ENCODE peak calls at places on chromosome 9, in four cellular contexts. W is OCI-LY7, L is psoas muscle, X is progenitor cell of endocrine pancreas. E is an unnamed sample.

GRCh38 chr9:17578911-17579793 is at the start of gene SH3GL2:
- DNase-seq in X (peak; percentile 67), W (no peak), L (peak; percentile 46), E (peak; percentile 58)

GRCh38 chr9:124749811-124750210 is 21.3 kb downstream of the NR6A1 start:
- DNase-seq in X (no peak), L (no peak), W (no peak), E (no peak)

GRCh38 chr9:134734270-134734669 is 92.7 kb downstream of the COL5A1 start:
- DNase-seq in X (no peak), W (no peak), L (peak; percentile 78), E (no peak)

GRCh38 chr9:127049581-127049980 is 72.9 kb downstream of the ANGPTL2 start:
- DNase-seq in X (no peak), L (no peak), W (no peak), E (no peak)

GRCh38 chr9:82882133-82882532 is 180.8 kb downstream of the RASEF start:
- DNase-seq in L (no peak), X (no peak), W (no peak), E (no peak)

GRCh38 chr9:13902286-13902685 is 411.7 kb downstream of the NFIB start:
- DNase-seq in L (no peak), X (no peak), W (no peak), E (no peak)

GRCh38 chr9:16368425-16369087 is 501.9 kb downstream of the BNC2 start:
- DNase-seq in X (no peak), L (no peak), W (no peak), E (no peak)

GRCh38 chr9:130940693-130941576 is 1.9 kb upstream of the FIBCD1 start:
- DNase-seq in X (peak; percentile 89), W (peak; percentile 65), L (peak; percentile 78), E (peak; percentile 77)

GRCh38 chr9:21696411-21696865 is 106.0 kb upstream of the MTAP start:
- DNase-seq in W (peak; percentile 4), L (peak; percentile 43), X (no peak), E (no peak)

GRCh38 chr9:4859035-4859434 is 66.3 kb downstream of the RCL1 start:
- DNase-seq in W (no peak), L (no peak), X (no peak), E (no peak)

GRCh38 chr9:82488702-82489578 is 500.4 kb downstream of the SPATA31D1 start:
- DNase-seq in X (no peak), W (no peak), L (no peak), E (no peak)

GRCh38 chr9:124453586-124454191 is 3.4 kb downstream of the ADGRD2 start:
- DNase-seq in X (no peak), L (no peak), W (no peak), E (no peak)

GRCh38 chr9:16031971-16032370 is 479.1 kb downstream of the CCDC171 start:
- DNase-seq in L (no peak), W (no peak), X (no peak), E (no peak)

GRCh38 chr9:107273634-107274033 is 9.4 kb upstream of the RAD23B start:
- DNase-seq in X (no peak), L (no peak), W (no peak), E (no peak)

GRCh38 chr9:26677965-26678745 is 214.4 kb downstream of the CAAP1 start:
- DNase-seq in X (no peak), L (no peak), W (no peak), E (no peak)

GRCh38 chr9:113155911-113156559 is 5.2 kb downstream of the SLC31A2 start:
- DNase-seq in X (no peak), L (no peak), W (no peak), E (no peak)

GRCh38 chr9:94681508-94681907 is 42.2 kb upstream of the FBP1 start:
- DNase-seq in W (peak; percentile 74), L (peak; percentile 85), X (peak; percentile 46), E (peak; percentile 51)

GRCh38 chr9:106143781-106144180 is 449.4 kb downstream of the TMEM38B start:
- DNase-seq in W (no peak), L (no peak), X (no peak), E (no peak)

GRCh38 chr9:92807031-92807756 is 42.6 kb upstream of the BICD2 start:
- DNase-seq in W (no peak), L (no peak), X (no peak), E (no peak)

GRCh38 chr9:126516936-126517750 is 96.6 kb upstream of the LMX1B start:
- DNase-seq in W (peak; percentile 24), L (peak; percentile 73), X (no peak), E (no peak)

GRCh38 chr9:38338359-38339014 is 54.0 kb upstream of the ALDH1B1 start:
- DNase-seq in L (no peak), W (no peak), X (no peak), E (no peak)
- TF ChIP-seq CTCF in L (no peak), W (no peak), X (no peak), E (no peak)

GRCh38 chr9:36789886-36790285 is 217.2 kb downstream of the MELK start:
- DNase-seq in L (no peak), X (no peak), W (no peak), E (no peak)

GRCh38 chr9:36797471-36798220 is 225.0 kb downstream of the MELK start:
- DNase-seq in X (no peak), L (no peak), W (no peak), E (no peak)

GRCh38 chr9:36791204-36791948 is 218.7 kb downstream of the MELK start:
- DNase-seq in L (no peak), X (no peak), W (no peak), E (no peak)

GRCh38 chr9:36796671-36797419 is 224.2 kb downstream of the MELK start:
- DNase-seq in L (no peak), W (no peak), X (no peak), E (no peak)

GRCh38 chr9:36793277-36793676 is 220.6 kb downstream of the MELK start:
- DNase-seq in L (no peak), W (peak; percentile 41), X (no peak), E (no peak)
- TF ChIP-seq CTCF in L (no peak), W (peak; percentile 85), X (peak; percentile 48), E (no peak)

DNA sequence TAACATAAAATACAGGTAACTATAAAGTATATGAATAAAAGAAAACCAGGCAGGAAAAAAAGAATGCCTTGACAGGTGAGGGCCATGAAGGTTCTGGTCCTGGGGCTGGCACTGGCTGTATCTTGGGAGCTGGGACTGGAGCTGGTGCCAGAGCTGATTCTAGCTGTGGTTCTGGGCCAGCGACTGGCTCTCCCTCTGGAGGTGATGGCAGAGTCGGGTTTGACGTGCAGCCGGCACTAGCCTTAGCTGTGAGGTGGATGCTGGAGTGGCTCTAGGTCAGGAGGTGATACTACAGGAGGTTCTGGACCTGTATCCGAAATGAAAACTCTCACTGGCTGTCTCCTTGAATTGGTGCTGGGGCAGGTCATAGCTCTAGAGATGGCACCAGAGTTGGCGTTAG is 22.3 kb downstream of the OBP2B start:
- DNase-seq in L (peak; percentile 39), W (no peak), X (no peak), E (no peak)
- TF ChIP-seq CTCF in L (no peak), W (no peak), X (no peak), E (no peak)

GRCh38 chr9:28774433-28775029 is 1201.2 kb upstream of the C9orf72 start:
- DNase-seq in L (no peak), W (peak; percentile 33), X (no peak), E (peak; percentile 16)
- TF ChIP-seq CTCF in L (no peak), W (peak; percentile 86), X (peak; percentile 81), E (peak; percentile 75)